ENCODE peak calls at places on chromosomes 5 and 9, in four cellular contexts. N is ELR; B is stimulated activated CD4-positive, alpha-beta T cell treated with anti-CD3 and anti-CD28 coated beads, TNF-alpha, amount 100 ng/mL, for 4 hours; W is Daoy. H is an unnamed sample.
A peak's percentile ranks its signal among the peaks of the same experiment; 100 is the strongest.

GRCh38 chr5:37615184-37615583 is 224.7 kb downstream of the GDNF start:
- DNase-seq in W (peak; percentile 66), B (no peak), N (peak; percentile 95), H (no peak)

GRCh38 chr5:11062379-11062778 is 301.3 kb upstream of the DAP start:
- DNase-seq in B (no peak), W (peak; percentile 64), N (peak; percentile 2), H (no peak)

GRCh38 chr5:37190592-37190991 is 58.6 kb downstream of the CPLANE1 start:
- DNase-seq in W (no peak), B (no peak), N (no peak), H (no peak)

GRCh38 chr5:2515180-2515809 is 236.2 kb downstream of the IRX2 start:
- DNase-seq in N (no peak), B (no peak), W (no peak), H (no peak)

GRCh38 chr9:4866239-4866969 is 73.7 kb downstream of the RCL1 start:
- DNase-seq in N (peak; percentile 49), W (no peak), B (no peak), H (no peak)

GRCh38 chr9:113620377-113621161 is 157.0 kb downstream of the RGS3 start:
- DNase-seq in W (peak; percentile 98), N (peak; percentile 95), B (no peak), H (peak; percentile 99)

GRCh38 chr9:133455936-133456335 is 3.8 kb upstream of the CACFD1 start:
- DNase-seq in B (no peak), N (no peak), W (no peak), H (no peak)

GRCh38 chr9:117325789-117326185 is 89.1 kb downstream of the ASTN2 start:
- DNase-seq in B (no peak), W (no peak), N (no peak), H (no peak)

GRCh38 chr5:74641778-74642542 is 1.4 kb upstream of the ENC1 start:
- DNase-seq in B (no peak), N (peak; percentile 90), W (peak; percentile 85), H (peak; percentile 62)

GRCh38 chr5:125112196-125112595 is 365.8 kb upstream of the ZNF608 start:
- DNase-seq in W (no peak), N (peak; percentile 73), B (no peak), H (peak; percentile 55)

GRCh38 chr5:168168978-168169696 is 122.3 kb upstream of the WWC1 start:
- DNase-seq in N (no peak), B (no peak), W (no peak), H (no peak)

GRCh38 chr9:74950456-74950855 is 2.3 kb downstream of the C9orf40 start:
- DNase-seq in N (no peak), W (no peak), B (no peak), H (no peak)

GRCh38 chr5:67092447-67093023 is 104.1 kb downstream of the CD180 start:
- DNase-seq in B (no peak), W (no peak), N (no peak), H (no peak)

GRCh38 chr5:63263409-63263808 is 684.8 kb downstream of the LRRC70 start:
- DNase-seq in B (no peak), W (no peak), N (no peak), H (no peak)

GRCh38 chr5:158514353-158514960 is 585.3 kb downstream of the EBF1 start:
- DNase-seq in N (peak; percentile 47), B (no peak), W (peak; percentile 66), H (peak; percentile 11)

GRCh38 chr9:3903273-3903672 is 377.5 kb upstream of the RFX3 start:
- DNase-seq in B (no peak), N (no peak), W (no peak), H (no peak)

GRCh38 chr5:123755587-123756324 is 243.8 kb downstream of the CSNK1G3 start:
- DNase-seq in B (no peak), N (peak; percentile 73), W (no peak), H (peak; percentile 87)

GRCh38 chr5:36059571-36060515 is 6.8 kb downstream of the UGT3A2 start:
- DNase-seq in W (no peak), N (peak; percentile 73), B (no peak), H (no peak)

GRCh38 chr5:98927988-98928801 is 612 bp downstream of the CHD1 start:
- DNase-seq in W (peak; percentile 74), B (peak; percentile 9), N (peak; percentile 79), H (peak; percentile 7)

GRCh38 chr9:99019523-99020331 is 76.0 kb downstream of the COL15A1 start:
- DNase-seq in N (peak; percentile 97), W (peak; percentile 83), B (no peak), H (peak; percentile 98)

GRCh38 chr5:179468696-179469095 is 81.7 kb upstream of the RUFY1 start:
- DNase-seq in W (no peak), N (no peak), B (no peak), H (no peak)

GRCh38 chr5:173888473-173889135 is 455 bp downstream of the CPEB4 start:
- DNase-seq in W (peak; percentile 12), N (peak; percentile 62), B (no peak), H (no peak)

GRCh38 chr5:111641533-111642230 is 115.3 kb downstream of the NREP start:
- DNase-seq in B (no peak), N (peak; percentile 56), W (no peak), H (peak; percentile 39)

GRCh38 chr5:5178121-5178520 is 38.0 kb downstream of the ADAMTS16 start:
- DNase-seq in W (no peak), B (no peak), N (no peak), H (peak; percentile 81)

GRCh38 chr9:92245005-92245797 is 48.3 kb downstream of the IARS1 start:
- DNase-seq in W (peak; percentile 70), N (peak; percentile 95), B (no peak), H (peak; percentile 96)

GRCh38 chr5:73160239-73160671 is 12.7 kb upstream of the TMEM174 start:
- DNase-seq in W (peak; percentile 61), B (peak; percentile 13), N (no peak), H (peak; percentile 4)

GRCh38 chr9:125983681-125984080 is 236.5 kb downstream of the PBX3 start:
- DNase-seq in W (no peak), B (no peak), N (no peak), H (no peak)

GRCh38 chr5:151595411-151595826 is 4.3 kb upstream of the FAT2 start:
- DNase-seq in W (no peak), B (no peak), N (no peak), H (no peak)

GRCh38 chr9:115109486-115109885 is 8.5 kb downstream of the TNC start:
- DNase-seq in B (no peak), W (peak; percentile 53), N (peak; percentile 79), H (peak; percentile 91)

GRCh38 chr5:14958196-14958595 is 86.6 kb upstream of the ANKH start:
- DNase-seq in W (no peak), N (no peak), B (no peak), H (no peak)

GRCh38 chr9:35424356-35425352 is 65.3 kb upstream of the RUSC2 start:
- DNase-seq in B (no peak), W (no peak), N (no peak), H (no peak)

GRCh38 chr9:87080512-87081225 is 133.4 kb upstream of the GAS1 start:
- DNase-seq in B (no peak), N (no peak), W (peak; percentile 21), H (no peak)

GRCh38 chr5:72281764-72282499 is 38.1 kb downstream of the MRPS27 start:
- DNase-seq in N (peak; percentile 45), B (no peak), W (peak; percentile 27), H (no peak)

GRCh38 chr5:98798371-98798770 is 24.9 kb downstream of the RGMB start:
- DNase-seq in N (peak; percentile 9), B (no peak), W (no peak), H (no peak)

GRCh38 chr5:143023447-143024096 is 253.4 kb downstream of the ARHGAP26 start:
- DNase-seq in N (no peak), W (no peak), B (no peak), H (no peak)

GRCh38 chr9:89360465-89360864 is 42.2 kb downstream of the SECISBP2 start:
- DNase-seq in B (no peak), N (no peak), W (no peak), H (no peak)

GRCh38 chr9:126367139-126367538 is 40.5 kb downstream of the MVB12B start:
- DNase-seq in N (no peak), B (no peak), W (no peak), H (no peak)

GRCh38 chr5:10746711-10747110 is 14.3 kb downstream of the DAP start:
- DNase-seq in W (no peak), N (no peak), B (no peak), H (no peak)

GRCh38 chr9:72871685-72872084 is 81.2 kb downstream of the ALDH1A1 start:
- DNase-seq in N (peak; percentile 46), W (no peak), B (no peak), H (peak; percentile 48)

H was measured in RCC 7860.